ENCODE peak calls at places on chromosomes 5 and 9, in six cellular contexts. A, N, C, U, F and L are unnamed samples. For H3K9me3 and H3K36me3, the result is how much of the 10 kb centered on the place peaks cover.

GRCh38 chr5:32625106-32625505 is 39.7 kb downstream of the SUB1 start:
- DNase-seq in A (no peak), N (no peak), C (no peak), U (no peak), F (no peak), L (no peak)

GRCh38 chr9:18829066-18829465 is 203.9 kb downstream of the SAXO1 start:
- DNase-seq in A (no peak), N (no peak), C (no peak), U (no peak), F (no peak), L (no peak)

GRCh38 chr5:55226027-55226933 is 835 bp downstream of the MCIDAS start:
- DNase-seq in A (peak), N (no peak), C (no peak), U (no peak), F (peak), L (peak)

GRCh38 chr9:102551346-102551745 is 443.8 kb upstream of the CYLC2 start:
- DNase-seq in A (no peak), N (no peak), C (no peak), U (no peak), F (no peak), L (no peak)

GRCh38 chr5:155024015-155024414 is 10.5 kb downstream of the KIF4B start:
- DNase-seq in A (no peak), N (no peak), C (no peak), U (no peak), F (no peak), L (no peak)

GRCh38 chr9:107425110-107426025 is 64.2 kb downstream of the KLF4 start:
- DNase-seq in A (peak), N (peak), C (peak), U (peak), F (peak), L (peak)

GRCh38 chr9:35688558-35689350 is 971 bp downstream of the TPM2 start:
- DNase-seq in A (no peak), N (no peak), C (no peak), U (peak), F (peak), L (peak)

GRCh38 chr5:6365977-6366590 is 12.3 kb downstream of the MED10 start:
- DNase-seq in A (no peak), N (no peak), C (no peak), U (no peak), F (no peak), L (no peak)

GRCh38 chr5:131230406-131230805 is 33.4 kb upstream of the CDC42SE2 start:
- DNase-seq in A (no peak), N (no peak), C (no peak), U (no peak), F (peak), L (peak)

GRCh38 chr9:113484258-113484730 is 20.8 kb downstream of the RGS3 start:
- DNase-seq in A (no peak), N (peak), C (no peak), U (peak), F (no peak), L (no peak)

GRCh38 chr5:142911170-142911569 is 141.0 kb downstream of the ARHGAP26 start:
- DNase-seq in A (no peak), N (no peak), C (no peak), U (peak), F (no peak), L (no peak)

GRCh38 chr9:5089737-5090136 is 95.7 kb downstream of the INSL6 start:
- DNase-seq in A (no peak), N (no peak), C (no peak), U (peak), F (peak), L (no peak)

GRCh38 chr5:9549941-9550340 is 4.1 kb upstream of the SEMA5A start:
- DNase-seq in A (no peak), N (no peak), C (no peak), U (no peak), F (no peak), L (no peak)

GRCh38 chr9:112762726-112763518 is 12.4 kb downstream of the SNX30 start:
- DNase-seq in A (no peak), N (no peak), C (no peak), U (no peak), F (no peak), L (no peak)

DNA sequence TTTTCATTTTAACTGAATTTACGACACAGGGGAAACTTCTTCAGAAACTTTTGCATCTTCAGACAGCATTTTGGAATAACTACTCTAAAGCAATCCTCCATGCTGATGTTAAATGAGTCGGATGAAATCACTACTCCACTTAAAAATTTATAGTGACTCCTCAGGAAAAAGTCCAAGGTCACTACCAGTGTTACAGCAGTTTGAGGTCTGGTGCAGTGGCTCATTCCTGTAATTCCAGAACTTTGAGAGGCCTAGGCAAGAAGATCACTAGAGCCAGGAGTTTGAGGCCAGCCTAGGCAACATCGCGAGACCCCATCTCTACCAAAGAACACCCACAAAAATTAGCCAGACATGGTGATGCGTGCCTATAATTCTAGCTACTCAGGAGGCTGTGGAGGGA is 5.9 kb upstream of the GAS1 start:
- DNase-seq in A (no peak), N (no peak), C (no peak), U (no peak), F (no peak), L (no peak)
- H3K4me3 ChIP-seq in A (no peak), N (no peak), C (no peak), U (no peak), F (no peak), L (no peak)

DNA sequence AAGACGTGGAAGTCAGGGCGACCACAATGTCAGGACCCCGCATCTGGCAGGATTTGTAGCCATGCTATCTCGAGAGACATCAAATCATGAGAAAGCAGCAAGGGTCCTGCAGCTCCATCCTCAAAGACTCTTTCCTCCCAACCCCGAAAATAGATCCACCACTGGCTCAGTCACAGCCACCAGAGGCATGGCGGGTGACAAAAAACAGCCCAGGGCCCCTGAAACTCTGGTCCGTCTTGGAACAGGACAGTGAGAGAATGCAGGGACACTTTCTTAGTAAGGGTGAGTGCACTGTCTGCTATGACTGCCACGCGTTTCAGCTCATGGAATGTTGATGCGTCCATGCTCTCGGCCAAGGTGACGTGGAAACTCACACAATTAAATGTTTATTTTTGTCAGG is 220.9 kb downstream of the IRX2 start:
- DNase-seq in A (no peak), N (no peak), C (no peak), U (no peak), F (no peak), L (no peak)
- H3K9me3 ChIP-seq in A (under half), N (under half), C (under half), U (under half), F (under half), L (under half)

DNA sequence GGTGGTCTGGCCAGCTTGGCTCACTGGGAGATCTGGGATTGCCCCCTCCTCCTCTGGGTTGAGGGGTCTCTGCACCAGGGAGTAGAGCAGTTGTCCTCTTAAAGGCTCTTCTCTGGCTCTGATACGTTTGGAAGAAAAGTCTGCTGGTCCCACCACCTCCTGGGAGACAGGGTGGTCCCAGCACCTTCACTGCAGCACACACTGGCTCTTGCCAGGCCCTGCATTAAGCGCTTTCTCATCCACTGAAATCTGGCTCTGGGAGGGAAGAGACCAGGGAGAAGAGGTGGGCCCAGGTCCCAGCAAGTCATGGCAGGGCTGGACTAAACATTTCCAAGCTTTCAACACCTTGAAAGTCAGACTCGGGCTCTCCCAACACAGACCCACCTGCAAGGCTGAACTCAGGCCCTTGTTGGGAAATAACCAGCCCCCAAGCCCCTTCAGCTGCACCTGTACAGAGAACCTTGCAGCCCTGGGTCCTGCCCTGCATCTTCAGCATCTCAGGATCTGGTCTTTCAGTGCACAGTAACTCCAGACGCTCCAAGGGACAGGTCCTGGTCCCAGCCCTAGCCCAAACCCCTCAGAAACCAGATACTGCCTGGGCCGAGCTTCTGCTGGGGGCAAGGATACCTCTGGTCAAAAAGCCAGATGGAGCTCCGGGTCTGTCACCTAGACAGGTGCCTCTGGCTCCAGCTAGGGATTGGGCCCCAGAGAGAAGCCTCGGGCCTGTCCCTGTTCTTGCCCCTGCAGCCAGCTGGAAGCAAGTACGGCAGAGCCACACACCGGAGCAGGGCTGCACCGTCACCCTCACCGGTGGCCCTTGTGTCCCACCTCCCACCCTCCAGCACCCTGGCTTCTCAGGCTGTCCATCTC is 134.5 kb downstream of the DAB2IP start:
- DNase-seq in A (no peak), N (no peak), C (no peak), U (no peak), F (peak), L (no peak)
- H3K36me3 ChIP-seq in A (under half), N (under half), C (under half), U (under half), F (under half), L (under half)

DNA sequence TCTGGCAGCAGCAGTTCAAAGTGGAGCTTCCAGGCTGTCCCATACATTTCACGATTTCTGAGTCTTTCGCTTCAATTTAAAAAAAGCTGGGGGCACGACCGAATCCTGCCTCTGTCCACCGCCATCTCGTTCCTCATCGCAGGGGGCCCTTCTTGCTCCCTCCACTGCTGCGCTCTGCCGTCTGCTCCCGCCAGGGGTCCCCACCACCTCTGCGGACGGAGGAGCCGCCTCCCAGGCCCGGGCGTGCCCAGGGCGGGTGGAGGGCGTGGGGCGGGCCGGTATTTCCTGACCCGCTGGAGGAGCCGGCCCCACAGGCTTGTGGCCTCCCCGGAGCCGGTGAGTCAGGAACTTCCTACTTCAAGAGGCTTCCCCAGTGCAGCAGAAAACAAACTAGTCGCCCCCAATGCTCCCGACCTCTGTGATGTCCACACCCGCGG is 50.4 kb downstream of the USP20 start:
- DNase-seq in A (peak), N (peak), C (peak), U (peak), F (peak), L (peak)
- H3K4me3 ChIP-seq in A (no peak), N (peak), C (no peak), U (peak), F (peak), L (no peak)

DNA sequence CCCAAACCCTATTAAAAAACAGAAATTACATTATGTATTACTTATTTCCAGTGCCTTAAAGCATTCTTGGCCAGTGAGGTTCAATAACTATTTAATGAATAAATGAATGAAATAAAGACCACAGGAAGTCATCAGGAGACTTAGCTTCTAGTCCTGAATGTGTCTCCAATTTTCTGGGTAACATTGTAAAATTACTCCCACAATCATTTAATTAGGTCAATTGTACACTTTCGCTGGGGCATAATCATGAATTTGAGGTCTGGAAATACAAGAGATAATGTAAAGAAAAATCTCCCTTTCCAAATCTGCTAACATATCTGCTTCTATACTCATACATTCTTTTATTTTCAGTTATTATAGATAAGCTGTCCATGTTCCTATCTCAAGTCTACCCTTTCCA is 199.2 kb downstream of the TLR4 start:
- DNase-seq in A (no peak), N (no peak), C (no peak), U (no peak), F (no peak), L (no peak)
- H3K9me3 ChIP-seq in A (under half), N (under half), C (under half), U (under half), F (under half), L (under half)

DNA sequence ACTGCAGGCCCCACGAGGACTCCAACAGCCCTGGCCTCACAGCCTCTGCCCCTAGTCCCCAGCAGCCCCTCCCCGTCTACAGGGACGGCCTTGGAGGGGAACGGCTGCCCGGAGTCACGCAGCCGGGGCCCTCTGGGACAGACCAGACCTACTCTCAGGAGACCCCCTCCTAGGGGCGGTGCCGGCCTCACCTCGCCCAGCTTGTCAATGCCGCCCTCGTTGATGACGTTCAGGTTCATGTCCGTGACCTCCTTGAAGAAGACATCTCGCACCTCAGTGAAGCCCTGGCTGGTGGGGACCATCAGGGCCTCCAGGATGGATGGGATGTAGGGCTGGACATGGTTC is 58.6 kb downstream of the LRSAM1 start:
- DNase-seq in A (no peak), N (no peak), C (no peak), U (no peak), F (peak), L (no peak)
- H3K36me3 ChIP-seq in A (under half), N (under half), C (half or more), U (under half), F (half or more), L (half or more)

GRCh38 chr9:135073741-135074305 is 13.6 kb upstream of the OLFM1 start:
- DNase-seq in A (no peak), N (no peak), C (no peak), U (no peak), F (peak), L (no peak)

GRCh38 chr9:135073081-135073740 is 14.3 kb upstream of the OLFM1 start:
- DNase-seq in A (no peak), N (no peak), C (no peak), U (no peak), F (peak), L (no peak)

GRCh38 chr9:135075234-135076142 is 12.0 kb upstream of the OLFM1 start:
- DNase-seq in A (no peak), N (peak), C (peak), U (no peak), F (peak), L (peak)

GRCh38 chr9:135076143-135076875 is 11.2 kb upstream of the OLFM1 start:
- DNase-seq in A (no peak), N (no peak), C (no peak), U (no peak), F (peak), L (no peak)

DNA sequence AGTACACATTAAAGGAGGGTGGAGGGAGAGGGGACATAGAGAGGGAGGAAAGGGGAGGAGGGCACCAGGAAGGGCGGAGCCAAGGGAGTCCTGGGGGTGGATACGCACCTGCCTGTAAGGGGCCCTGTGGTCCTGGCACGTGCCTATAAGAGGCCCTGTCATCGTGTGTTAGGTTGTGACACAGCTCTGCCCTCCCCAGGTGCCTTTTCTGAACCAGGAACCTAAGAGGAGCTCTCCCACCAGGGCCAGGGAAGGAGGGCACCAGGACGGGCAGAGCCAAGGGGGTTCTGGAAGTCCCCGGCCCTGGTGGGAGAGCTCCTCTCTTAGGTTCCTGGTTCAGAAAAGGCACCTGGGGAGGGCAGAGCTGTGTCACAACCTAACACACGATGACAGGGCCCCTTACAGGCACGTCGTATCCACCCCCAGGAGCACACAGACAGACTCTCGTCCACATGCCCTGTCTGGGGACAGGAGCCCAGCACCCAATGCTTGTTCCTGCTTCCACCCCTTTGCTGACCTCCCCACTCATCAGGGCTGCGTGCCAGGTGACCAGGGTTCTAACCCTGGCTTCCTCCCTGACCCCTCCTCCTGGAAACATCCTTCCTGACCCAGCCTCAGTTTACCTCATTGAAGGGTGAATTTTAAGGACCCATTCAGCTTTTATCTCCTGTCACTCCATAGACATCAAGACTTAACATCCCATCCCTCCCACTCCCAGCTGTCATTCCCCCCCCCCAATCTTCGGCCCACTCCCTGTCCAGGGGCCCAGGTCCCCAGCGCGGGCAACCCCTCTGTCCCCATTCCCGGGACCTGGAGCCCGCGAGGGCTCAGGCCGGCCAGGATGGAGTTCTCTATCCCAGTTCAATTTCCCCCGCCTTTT is 12.9 kb upstream of the OLFM1 start:
- DNase-seq in A (no peak), N (no peak), C (no peak), U (no peak), F (peak), L (no peak)
- H3K4me3 ChIP-seq in A (no peak), N (peak), C (peak), U (peak), F (no peak), L (peak)

GRCh38 chr5:119393746-119394145 is 37.9 kb downstream of the TNFAIP8 start:
- DNase-seq in A (no peak), N (no peak), C (no peak), U (no peak), F (peak), L (no peak)

GRCh38 chr5:119397518-119398380 is 41.9 kb downstream of the TNFAIP8 start:
- DNase-seq in A (no peak), N (no peak), C (no peak), U (no peak), F (no peak), L (no peak)

GRCh38 chr5:119393201-119393691 is 37.4 kb downstream of the TNFAIP8 start:
- DNase-seq in A (no peak), N (no peak), C (no peak), U (no peak), F (no peak), L (no peak)

GRCh38 chr5:119396265-119396664 is 40.4 kb downstream of the TNFAIP8 start:
- DNase-seq in A (no peak), N (no peak), C (no peak), U (no peak), F (no peak), L (no peak)

GRCh38 chr5:119395080-119395836 is 39.4 kb downstream of the TNFAIP8 start:
- DNase-seq in A (no peak), N (no peak), C (no peak), U (no peak), F (no peak), L (no peak)
- H3K9me3 ChIP-seq in A (under half), N (under half), C (under half), U (under half), F (under half), L (under half)

DNA sequence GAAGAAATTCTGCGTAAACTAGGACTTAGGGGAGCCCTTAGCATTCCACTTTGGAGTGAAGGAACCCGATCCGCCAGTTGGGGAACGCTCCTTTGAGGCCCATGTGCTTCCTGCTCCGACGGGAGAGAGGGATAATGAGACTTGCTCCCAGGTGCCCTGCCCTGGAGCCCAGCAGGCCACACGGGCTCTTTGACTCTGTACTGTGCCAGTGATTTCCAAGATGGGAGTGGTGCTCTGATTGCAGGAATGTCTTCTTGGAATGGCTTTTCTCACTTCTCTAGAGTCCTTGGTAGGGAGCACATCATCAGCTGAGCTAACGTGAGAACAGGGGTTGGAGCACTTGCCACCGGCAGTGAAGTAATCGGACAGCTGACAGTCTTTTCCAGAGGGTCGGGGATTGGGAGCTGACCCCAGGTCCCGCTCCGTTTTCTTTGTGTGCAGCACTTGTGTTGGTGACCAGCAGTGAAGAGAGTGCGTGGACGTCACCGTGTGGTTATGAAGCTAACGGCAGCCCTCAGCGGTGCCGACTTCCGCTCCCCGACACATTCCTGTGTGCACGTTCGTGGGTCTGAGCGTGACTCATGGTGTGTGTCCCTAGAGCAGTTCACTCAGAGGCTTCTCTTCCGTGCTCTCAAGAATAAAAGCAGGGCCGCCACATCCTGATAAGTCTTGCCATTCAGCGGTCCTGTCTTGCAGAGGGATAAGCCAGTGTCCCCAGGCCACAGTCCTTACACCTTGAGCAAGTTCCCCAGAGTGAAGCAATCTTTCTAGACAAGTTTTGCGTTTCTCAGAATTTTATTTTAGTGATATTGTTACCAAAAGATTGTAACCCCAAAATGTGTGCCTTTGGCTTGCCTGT is 25.6 kb downstream of the ABL1 start:
- DNase-seq in A (no peak), N (peak), C (peak), U (peak), F (peak), L (no peak)
- H3K36me3 ChIP-seq in A (under half), N (under half), C (under half), U (under half), F (half or more), L (half or more)